ENCODE peak calls at places on chromosome 2, in nine cellular contexts. K is breast epithelium, A is HFFc6, E is astrocyte, C is upper lobe of left lung, V is RWPE1, B is cardiac muscle cell, U is astrocyte of the spinal cord, W is AG10803. Q is an unnamed sample.

GRCh38 chr2:206814486-206814885 is 49.1 kb downstream of the FASTKD2 start:
- DNase-seq in K (no peak), A (no peak), E (no peak), C (no peak), V (no peak), B (no peak), U (no peak), W (no peak), Q (no peak)

GRCh38 chr2:98483257-98483861 is 38.7 kb downstream of the INPP4A start:
- DNase-seq in K (no peak), A (no peak), E (no peak), C (no peak), V (peak), B (no peak), U (no peak), W (no peak), Q (no peak)

GRCh38 chr2:239009001-239009961 is 161.4 kb downstream of the TWIST2 start:
- DNase-seq in K (peak), A (no peak), E (no peak), C (peak), V (no peak), B (no peak), U (no peak), W (no peak), Q (peak)

GRCh38 chr2:128493880-128494279 is 175.2 kb upstream of the HS6ST1 start:
- DNase-seq in K (no peak), A (no peak), E (no peak), C (no peak), V (no peak), B (no peak), U (no peak), W (no peak), Q (no peak)

GRCh38 chr2:69779258-69779989 is 37.5 kb downstream of the ANXA4 start:
- DNase-seq in K (no peak), A (peak), E (peak), C (no peak), V (peak), B (no peak), U (no peak), W (no peak), Q (no peak)

GRCh38 chr2:95269036-95269680 is 5.1 kb upstream of the PROM2 start:
- DNase-seq in K (no peak), A (no peak), E (no peak), C (no peak), V (no peak), B (no peak), U (no peak), W (no peak), Q (no peak)

GRCh38 chr2:224219781-224220180 is 180.7 kb upstream of the SERPINE2 start:
- DNase-seq in K (no peak), A (no peak), E (no peak), C (no peak), V (no peak), B (no peak), U (no peak), W (no peak), Q (no peak)

GRCh38 chr2:214393796-214394195 is 17.1 kb upstream of the VWC2L start:
- DNase-seq in K (no peak), A (no peak), E (no peak), C (no peak), V (no peak), B (no peak), U (no peak), W (no peak), Q (no peak)

GRCh38 chr2:238289574-238289973 is 1.2 kb upstream of the PER2 start:
- DNase-seq in K (no peak), A (no peak), E (no peak), C (no peak), V (no peak), B (peak), U (no peak), W (no peak), Q (no peak)

GRCh38 chr2:215664847-215665525 is 229.1 kb upstream of the FN1 start:
- DNase-seq in K (no peak), A (peak), E (peak), C (no peak), V (peak), B (peak), U (peak), W (peak), Q (no peak)

GRCh38 chr2:148614332-148615049 is 30.1 kb upstream of the EPC2 start:
- DNase-seq in K (no peak), A (peak), E (peak), C (no peak), V (peak), B (peak), U (peak), W (peak), Q (no peak)

GRCh38 chr2:73268368-73268830 is 15.9 kb downstream of the FBXO41 start:
- DNase-seq in K (no peak), A (no peak), E (no peak), C (no peak), V (no peak), B (no peak), U (no peak), W (no peak), Q (no peak)

GRCh38 chr2:199302851-199303250 is 154.9 kb downstream of the SATB2 start:
- DNase-seq in K (no peak), A (peak), E (peak), C (no peak), V (no peak), B (peak), U (peak), W (peak), Q (no peak)

GRCh38 chr2:60530228-60530627 is 23.2 kb downstream of the BCL11A start:
- DNase-seq in K (no peak), A (no peak), E (no peak), C (peak), V (peak), B (no peak), U (no peak), W (no peak), Q (no peak)

GRCh38 chr2:20439193-20439475 is 7.7 kb upstream of the RHOB start:
- DNase-seq in K (no peak), A (no peak), E (no peak), C (no peak), V (no peak), B (peak), U (peak), W (no peak), Q (no peak)

GRCh38 chr2:121343191-121343590 is 58.2 kb upstream of the TFCP2L1 start:
- DNase-seq in K (no peak), A (no peak), E (no peak), C (no peak), V (no peak), B (no peak), U (no peak), W (no peak), Q (no peak)

GRCh38 chr2:128452536-128453530 is 134.2 kb upstream of the HS6ST1 start:
- DNase-seq in K (no peak), A (no peak), E (no peak), C (no peak), V (no peak), B (no peak), U (no peak), W (no peak), Q (no peak)

GRCh38 chr2:105872142-105872728 is 127.5 kb downstream of the NCK2 start:
- DNase-seq in K (no peak), A (no peak), E (no peak), C (no peak), V (no peak), B (no peak), U (no peak), W (no peak), Q (no peak)

GRCh38 chr2:38163006-38163405 is 87.1 kb upstream of the CYP1B1 start:
- DNase-seq in K (no peak), A (no peak), E (no peak), C (no peak), V (no peak), B (no peak), U (no peak), W (no peak), Q (no peak)
- TF ChIP-seq CTCF in K (no peak), A (no peak), E (no peak), C (no peak), V (no peak), B (no peak), U (no peak), W (no peak), Q (no peak)

DNA sequence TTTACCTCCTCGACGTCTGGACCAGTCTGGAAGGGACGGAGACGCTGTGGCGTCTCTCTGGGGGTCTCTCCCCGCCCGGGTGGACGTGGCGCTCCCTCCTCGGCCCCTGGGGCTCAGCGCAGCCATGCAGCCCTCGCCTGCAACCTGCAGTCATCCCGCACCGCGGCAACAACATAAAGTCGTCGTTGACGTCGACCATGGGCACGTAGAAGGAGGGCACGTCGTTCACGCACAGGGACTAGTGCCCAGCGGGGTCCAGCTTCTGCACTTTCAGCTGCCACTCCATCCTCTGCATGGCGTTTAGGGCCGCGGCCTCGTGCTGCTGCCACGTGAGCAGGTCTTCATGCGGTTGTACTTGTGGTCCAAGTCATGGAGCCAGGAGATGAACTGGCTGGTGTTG is 889.6 kb upstream of the LRRTM1 start:
- DNase-seq in K (no peak), A (no peak), E (no peak), C (peak), V (no peak), B (no peak), U (no peak), W (no peak), Q (no peak)
- TF ChIP-seq CTCF in K (no peak), A (no peak), E (no peak), C (no peak), V (no peak), B (no peak), U (no peak), W (no peak), Q (no peak)

DNA sequence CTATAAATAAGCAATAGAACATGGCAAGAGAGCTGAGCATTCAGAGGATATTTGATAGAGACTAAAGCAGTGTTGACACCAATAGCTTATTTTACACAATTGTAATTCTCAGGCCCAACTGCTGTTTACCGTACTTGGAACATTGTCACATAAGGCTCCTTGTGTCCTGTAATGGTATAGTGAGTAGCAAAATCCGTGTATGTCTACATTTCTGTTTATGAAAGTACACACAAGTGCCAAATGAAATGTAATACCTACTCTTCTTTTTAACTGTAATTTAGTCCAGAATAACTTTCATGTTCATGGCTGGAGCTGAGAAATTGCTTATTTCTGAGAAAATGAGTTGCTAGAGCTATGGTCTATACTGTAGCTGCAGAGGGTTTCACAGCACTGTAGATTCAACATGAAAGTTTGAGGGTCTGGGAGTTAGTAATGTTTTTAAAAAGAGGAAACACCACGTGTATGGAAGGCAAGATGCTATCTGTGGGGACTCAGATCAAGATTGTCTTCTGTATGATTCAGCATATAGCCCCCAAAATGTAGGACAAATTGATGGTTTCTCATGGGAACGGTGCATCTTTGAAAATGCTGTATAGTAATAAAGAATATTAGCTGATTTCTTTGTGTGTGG is 110.2 kb upstream of the NOSTRIN start:
- DNase-seq in K (no peak), A (no peak), E (no peak), C (no peak), V (no peak), B (no peak), U (no peak), W (no peak), Q (no peak)
- TF ChIP-seq CTCF in K (no peak), A (no peak), E (no peak), C (no peak), V (no peak), B (no peak), U (no peak), W (no peak), Q (no peak)

GRCh38 chr2:170923799-170924198 is 5.3 kb upstream of the GORASP2 start:
- DNase-seq in K (no peak), A (no peak), E (no peak), C (no peak), V (no peak), B (no peak), U (no peak), W (no peak), Q (no peak)

GRCh38 chr2:170928036-170928823 is 823 bp upstream of the GORASP2 start:
- DNase-seq in K (no peak), A (no peak), E (peak), C (no peak), V (peak), B (peak), U (peak), W (no peak), Q (no peak)

GRCh38 chr2:170926743-170927297 is 2.2 kb upstream of the GORASP2 start:
- DNase-seq in K (no peak), A (no peak), E (no peak), C (no peak), V (no peak), B (no peak), U (no peak), W (no peak), Q (no peak)

GRCh38 chr2:170924969-170925368 is 4.1 kb upstream of the GORASP2 start:
- DNase-seq in K (no peak), A (no peak), E (no peak), C (no peak), V (no peak), B (no peak), U (no peak), W (no peak), Q (no peak)

DNA sequence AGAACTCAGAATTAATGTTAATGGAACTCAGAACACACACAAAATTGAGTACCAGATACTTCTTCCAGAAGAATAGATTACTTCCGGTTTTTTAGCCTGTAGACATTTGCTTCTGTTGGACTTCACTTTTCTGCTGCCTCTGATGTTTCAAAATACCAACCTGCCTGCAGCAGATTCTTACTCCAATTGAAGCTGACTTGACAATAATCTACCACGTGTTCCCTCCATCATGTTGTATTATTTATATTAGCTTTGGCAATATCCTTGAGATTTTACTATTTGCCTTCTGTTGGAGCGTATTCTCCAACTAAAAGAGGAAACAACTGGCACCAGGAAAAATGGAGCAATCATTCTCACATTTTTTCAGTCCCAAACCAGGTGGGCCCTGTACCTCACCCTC is 3.1 kb upstream of the GORASP2 start:
- DNase-seq in K (no peak), A (no peak), E (no peak), C (no peak), V (no peak), B (no peak), U (no peak), W (no peak), Q (no peak)
- TF ChIP-seq CTCF in K (no peak), A (no peak), E (no peak), C (no peak), V (no peak), B (no peak), U (no peak), W (no peak), Q (no peak)

DNA sequence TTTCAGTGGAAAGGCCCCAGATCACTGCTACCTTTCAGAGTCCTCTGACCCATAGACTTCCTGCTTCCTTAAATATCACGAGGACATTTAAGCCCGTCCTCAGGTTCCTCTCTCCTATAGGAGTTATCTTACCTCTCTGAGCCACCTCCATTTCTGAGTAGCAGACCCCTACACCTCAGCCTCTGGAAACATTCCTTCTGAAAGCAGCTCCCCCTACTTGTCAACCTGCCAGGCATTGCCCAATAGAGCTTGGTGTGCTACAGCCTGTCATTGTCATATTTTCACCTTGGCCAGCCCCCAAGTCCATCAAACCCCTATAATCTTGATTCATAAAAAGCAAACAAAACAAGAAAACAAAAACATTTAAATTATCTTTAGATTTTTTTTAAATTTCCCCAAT is 717.9 kb upstream of the SLC8A1 start:
- DNase-seq in K (no peak), A (no peak), E (no peak), C (no peak), V (no peak), B (no peak), U (no peak), W (no peak), Q (no peak)
- TF ChIP-seq CTCF in K (no peak), A (no peak), E (no peak), C (no peak), V (no peak), B (no peak), U (no peak), W (no peak), Q (no peak)

GRCh38 chr2:163182764-163183354 is 344.3 kb upstream of the KCNH7 start:
- DNase-seq in K (no peak), A (no peak), E (peak), C (no peak), V (peak), B (peak), U (peak), W (peak), Q (no peak)
- TF ChIP-seq CTCF in K (peak), A (peak), E (peak), C (peak), V (peak), B (peak), U (peak), W (peak), Q (peak)

GRCh38 chr2:227932403-227932802 is 61.0 kb downstream of the DAW1 start:
- DNase-seq in K (no peak), A (no peak), E (no peak), C (no peak), V (no peak), B (no peak), U (no peak), W (no peak), Q (no peak)
- TF ChIP-seq CTCF in K (no peak), A (no peak), E (no peak), C (no peak), V (no peak), B (no peak), U (no peak), W (no peak), Q (no peak)

DNA sequence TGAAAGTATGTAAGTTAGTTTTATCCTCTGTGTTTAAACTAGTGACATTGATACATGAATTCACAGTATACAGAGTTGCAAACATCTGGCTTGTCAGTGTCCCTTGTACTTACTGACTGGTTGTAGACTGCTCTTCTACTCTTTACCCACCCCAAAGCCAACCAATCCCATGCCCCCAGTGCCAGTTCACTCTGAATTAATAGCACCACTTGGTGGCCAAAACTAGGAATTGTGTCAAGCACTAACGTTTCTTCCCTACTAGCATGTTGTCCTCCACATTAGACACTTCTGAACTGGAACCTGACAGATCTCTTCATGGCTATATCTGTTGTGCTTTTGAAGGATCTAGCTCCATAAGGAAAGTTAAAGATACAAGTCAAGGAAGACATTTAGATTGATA is 27.2 kb upstream of the OTX1 start:
- DNase-seq in K (no peak), A (peak), E (no peak), C (no peak), V (no peak), B (peak), U (peak), W (no peak), Q (no peak)
- TF ChIP-seq CTCF in K (no peak), A (peak), E (peak), C (no peak), V (peak), B (peak), U (peak), W (peak), Q (no peak)

DNA sequence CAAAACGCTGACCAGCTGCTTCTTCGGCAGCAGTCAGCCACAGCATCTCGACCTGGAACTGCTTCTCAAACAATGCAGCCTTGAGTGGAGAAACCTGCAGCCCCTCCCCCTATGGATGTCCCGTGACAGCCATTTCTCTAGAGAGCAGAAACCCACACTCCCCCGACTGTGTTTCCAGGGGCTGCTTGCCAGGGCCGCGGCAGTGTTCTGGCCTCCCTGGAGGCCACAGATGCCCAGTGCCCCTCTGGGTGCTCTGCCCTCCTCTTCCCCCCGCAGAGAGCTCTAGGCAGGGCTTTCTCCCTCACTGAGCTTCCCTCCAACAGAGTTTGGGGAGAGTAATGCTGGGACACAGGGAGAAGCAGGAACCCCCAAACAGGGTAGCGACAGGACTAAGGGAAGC is 114.6 kb upstream of the ASB18 start:
- DNase-seq in K (no peak), A (no peak), E (no peak), C (no peak), V (no peak), B (no peak), U (no peak), W (no peak), Q (no peak)
- TF ChIP-seq CTCF in K (no peak), A (no peak), E (no peak), C (no peak), V (no peak), B (no peak), U (no peak), W (no peak), Q (no peak)

GRCh38 chr2:48852938-48853337 is 97.4 kb upstream of the LHCGR start:
- DNase-seq in K (no peak), A (no peak), E (peak), C (no peak), V (no peak), B (peak), U (peak), W (peak), Q (no peak)

GRCh38 chr2:48856657-48857056 is 101.1 kb upstream of the LHCGR start:
- DNase-seq in K (no peak), A (no peak), E (no peak), C (no peak), V (no peak), B (no peak), U (no peak), W (no peak), Q (no peak)

GRCh38 chr2:48856144-48856543 is 100.6 kb upstream of the LHCGR start:
- DNase-seq in K (no peak), A (no peak), E (no peak), C (no peak), V (no peak), B (no peak), U (no peak), W (no peak), Q (no peak)

GRCh38 chr2:48855142-48855541 is 99.6 kb upstream of the LHCGR start:
- DNase-seq in K (no peak), A (no peak), E (no peak), C (no peak), V (no peak), B (peak), U (no peak), W (no peak), Q (no peak)

DNA sequence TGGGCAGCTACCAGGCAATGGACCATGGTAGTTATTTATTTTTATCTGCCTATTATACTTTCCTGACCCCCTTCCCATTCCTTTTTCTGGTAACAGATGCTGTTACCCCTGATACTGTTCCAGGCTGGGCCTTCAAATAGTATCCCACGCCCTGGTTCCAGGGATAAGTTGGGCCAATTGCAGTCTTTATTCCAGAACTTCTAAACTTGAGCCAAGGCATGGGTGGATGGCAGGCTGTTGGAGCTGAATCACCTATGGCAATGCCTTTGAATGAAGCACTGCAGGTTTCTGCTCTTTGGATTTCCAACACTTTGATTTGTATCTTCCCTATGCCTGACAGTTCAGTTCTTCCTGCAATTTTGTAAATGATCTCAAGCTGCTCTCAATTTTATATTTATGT is 99.2 kb upstream of the LHCGR start:
- DNase-seq in K (no peak), A (no peak), E (no peak), C (no peak), V (no peak), B (no peak), U (no peak), W (no peak), Q (no peak)
- TF ChIP-seq CTCF in K (no peak), A (no peak), E (no peak), C (no peak), V (no peak), B (no peak), U (no peak), W (no peak), Q (no peak)